ENCODE peak calls at places on chromosomes 6 and 20, in five cellular contexts. One of them, this sample, is unnamed.

GRCh38 chr6:2744206-2744771 is 6.4 kb downstream of the MYLK4 start:
- DNase-seq in Peyer's patch: no peak
- DNase-seq in skeletal muscle cell: no peak
- DNase-seq in astrocyte of the spinal cord: no peak
- DNase-seq in aorta: no peak
- DNase-seq in this sample: no peak

GRCh38 chr6:147246853-147247635 is 42.8 kb downstream of the STXBP5 start:
- DNase-seq in Peyer's patch: no peak
- DNase-seq in skeletal muscle cell: no peak
- DNase-seq in astrocyte of the spinal cord: no peak
- DNase-seq in aorta: no peak
- DNase-seq in this sample: no peak

GRCh38 chr6:98014791-98015201 is 731.8 kb upstream of the MMS22L start:
- DNase-seq in Peyer's patch: no peak
- DNase-seq in skeletal muscle cell: no peak
- DNase-seq in astrocyte of the spinal cord: no peak
- DNase-seq in aorta: no peak
- DNase-seq in this sample: no peak

GRCh38 chr6:47256361-47256760 is 53.3 kb downstream of the TNFRSF21 start:
- DNase-seq in Peyer's patch: no peak
- DNase-seq in skeletal muscle cell: no peak
- DNase-seq in astrocyte of the spinal cord: no peak
- DNase-seq in aorta: no peak
- DNase-seq in this sample: no peak

GRCh38 chr6:139364302-139364981 is 10.0 kb downstream of the CITED2 start:
- DNase-seq in Peyer's patch: no peak
- DNase-seq in skeletal muscle cell: peak; percentile 14
- DNase-seq in astrocyte of the spinal cord: peak; percentile 72
- DNase-seq in aorta: no peak
- DNase-seq in this sample: no peak

GRCh38 chr6:111644893-111645430 is 39.3 kb upstream of the TRAF3IP2 start:
- DNase-seq in Peyer's patch: no peak
- DNase-seq in skeletal muscle cell: no peak
- DNase-seq in astrocyte of the spinal cord: no peak
- DNase-seq in aorta: no peak
- DNase-seq in this sample: no peak

GRCh38 chr6:35034411-35035171 is 106.5 kb downstream of the TCP11 start:
- DNase-seq in Peyer's patch: no peak
- DNase-seq in skeletal muscle cell: no peak
- DNase-seq in astrocyte of the spinal cord: no peak
- DNase-seq in aorta: peak; percentile 85
- DNase-seq in this sample: peak; percentile 65

GRCh38 chr6:105492706-105493673 is 90.1 kb upstream of the PREP start:
- DNase-seq in Peyer's patch: no peak
- DNase-seq in skeletal muscle cell: no peak
- DNase-seq in astrocyte of the spinal cord: no peak
- DNase-seq in aorta: no peak
- DNase-seq in this sample: no peak

GRCh38 chr6:69933239-69933638 is 66.9 kb downstream of the COL19A1 start:
- DNase-seq in Peyer's patch: no peak
- DNase-seq in skeletal muscle cell: peak; percentile 48
- DNase-seq in astrocyte of the spinal cord: no peak
- DNase-seq in aorta: no peak
- DNase-seq in this sample: no peak

GRCh38 chr6:71721642-71722041 is 164.7 kb upstream of the RIMS1 start:
- DNase-seq in Peyer's patch: no peak
- DNase-seq in skeletal muscle cell: no peak
- DNase-seq in astrocyte of the spinal cord: peak; percentile 67
- DNase-seq in aorta: no peak
- DNase-seq in this sample: peak; percentile 48

GRCh38 chr6:69584536-69584912 is 212.3 kb downstream of the LMBRD1 start:
- DNase-seq in Peyer's patch: no peak
- DNase-seq in skeletal muscle cell: peak; percentile 40
- DNase-seq in astrocyte of the spinal cord: no peak
- DNase-seq in aorta: no peak
- DNase-seq in this sample: no peak

GRCh38 chr20:36629719-36630340 is 16.2 kb downstream of the SLA2 start:
- DNase-seq in Peyer's patch: peak; percentile 66
- DNase-seq in skeletal muscle cell: no peak
- DNase-seq in astrocyte of the spinal cord: no peak
- DNase-seq in aorta: no peak
- DNase-seq in this sample: no peak

GRCh38 chr6:98841589-98842488 is 7.5 kb downstream of the POU3F2 start:
- DNase-seq in Peyer's patch: no peak
- DNase-seq in skeletal muscle cell: no peak
- DNase-seq in astrocyte of the spinal cord: no peak
- DNase-seq in aorta: no peak
- DNase-seq in this sample: no peak

GRCh38 chr6:48099713-48100675 is 11.0 kb downstream of the PTCHD4 start:
- DNase-seq in Peyer's patch: no peak
- DNase-seq in skeletal muscle cell: no peak
- DNase-seq in astrocyte of the spinal cord: peak; percentile 14
- DNase-seq in aorta: no peak
- DNase-seq in this sample: no peak

GRCh38 chr6:21556968-21557721 is 36.4 kb upstream of the SOX4 start:
- DNase-seq in Peyer's patch: no peak
- DNase-seq in skeletal muscle cell: no peak
- DNase-seq in astrocyte of the spinal cord: no peak
- DNase-seq in aorta: no peak
- DNase-seq in this sample: no peak

GRCh38 chr6:89430563-89430962 is 2.4 kb upstream of the ANKRD6 start:
- DNase-seq in Peyer's patch: no peak
- DNase-seq in skeletal muscle cell: no peak
- DNase-seq in astrocyte of the spinal cord: peak; percentile 37
- DNase-seq in aorta: no peak
- DNase-seq in this sample: no peak

GRCh38 chr6:136609878-136610706 is 59.9 kb upstream of the MAP7 start:
- DNase-seq in Peyer's patch: no peak
- DNase-seq in skeletal muscle cell: peak; percentile 97
- DNase-seq in astrocyte of the spinal cord: peak; percentile 99
- DNase-seq in aorta: no peak
- DNase-seq in this sample: peak; percentile 84

GRCh38 chr20:45359069-45359405 is 3.9 kb upstream of the SYS1 start:
- DNase-seq in Peyer's patch: no peak
- DNase-seq in skeletal muscle cell: no peak
- DNase-seq in astrocyte of the spinal cord: peak; percentile 85
- DNase-seq in aorta: no peak
- DNase-seq in this sample: peak; percentile 95

GRCh38 chr20:38863024-38863851 is 57.7 kb downstream of the PPP1R16B start:
- DNase-seq in Peyer's patch: peak; percentile 81
- DNase-seq in skeletal muscle cell: no peak
- DNase-seq in astrocyte of the spinal cord: no peak
- DNase-seq in aorta: no peak
- DNase-seq in this sample: no peak

GRCh38 chr6:154509421-154510143 is 903 bp downstream of the CNKSR3 start:
- DNase-seq in Peyer's patch: no peak
- DNase-seq in skeletal muscle cell: no peak
- DNase-seq in astrocyte of the spinal cord: peak; percentile 29
- DNase-seq in aorta: peak; percentile 82
- DNase-seq in this sample: peak; percentile 29

GRCh38 chr6:9250852-9251251 is 815.5 kb upstream of the SLC35B3 start:
- DNase-seq in Peyer's patch: no peak
- DNase-seq in skeletal muscle cell: no peak
- DNase-seq in astrocyte of the spinal cord: peak; percentile 60
- DNase-seq in aorta: no peak
- DNase-seq in this sample: no peak

GRCh38 chr6:170087946-170088348 is 202.9 kb downstream of the DLL1 start:
- DNase-seq in Peyer's patch: peak; percentile 55
- DNase-seq in skeletal muscle cell: no peak
- DNase-seq in astrocyte of the spinal cord: no peak
- DNase-seq in aorta: peak; percentile 73
- DNase-seq in this sample: peak; percentile 68

GRCh38 chr6:26536571-26537159 is 1.5 kb upstream of the HMGN4 start:
- DNase-seq in Peyer's patch: peak; percentile 52
- DNase-seq in skeletal muscle cell: no peak
- DNase-seq in astrocyte of the spinal cord: peak; percentile 85
- DNase-seq in aorta: no peak
- DNase-seq in this sample: no peak

GRCh38 chr20:35302421-35303335 is 10.5 kb upstream of the FAM83C start:
- DNase-seq in Peyer's patch: no peak
- DNase-seq in skeletal muscle cell: peak; percentile 48
- DNase-seq in astrocyte of the spinal cord: peak; percentile 82
- DNase-seq in aorta: no peak
- DNase-seq in this sample: no peak

GRCh38 chr20:46694484-46694883 is 5.2 kb upstream of the TP53RK start:
- DNase-seq in Peyer's patch: no peak
- DNase-seq in skeletal muscle cell: no peak
- DNase-seq in astrocyte of the spinal cord: peak; percentile 18
- DNase-seq in aorta: no peak
- DNase-seq in this sample: no peak

GRCh38 chr6:23013776-23014175 is 444.4 kb downstream of the HDGFL1 start:
- DNase-seq in Peyer's patch: no peak
- DNase-seq in skeletal muscle cell: no peak
- DNase-seq in astrocyte of the spinal cord: peak; percentile 45
- DNase-seq in aorta: no peak
- DNase-seq in this sample: no peak

GRCh38 chr20:8043687-8044278 is 24.2 kb upstream of the TMX4 start:
- DNase-seq in Peyer's patch: no peak
- DNase-seq in skeletal muscle cell: no peak
- DNase-seq in astrocyte of the spinal cord: peak; percentile 55
- DNase-seq in aorta: no peak
- DNase-seq in this sample: no peak

GRCh38 chr6:33298773-33299236 is at the start of gene RGL2:
- DNase-seq in Peyer's patch: peak; percentile 88
- DNase-seq in skeletal muscle cell: no peak
- DNase-seq in astrocyte of the spinal cord: no peak
- DNase-seq in aorta: peak; percentile 96
- DNase-seq in this sample: peak; percentile 88

GRCh38 chr6:45619994-45620471 is 242.3 kb upstream of the SUPT3H start:
- DNase-seq in Peyer's patch: no peak
- DNase-seq in skeletal muscle cell: no peak
- DNase-seq in astrocyte of the spinal cord: peak; percentile 65
- DNase-seq in aorta: no peak
- DNase-seq in this sample: no peak

GRCh38 chr6:111837641-111838500 is 35.4 kb downstream of the FYN start:
- DNase-seq in Peyer's patch: no peak
- DNase-seq in skeletal muscle cell: no peak
- DNase-seq in astrocyte of the spinal cord: no peak
- DNase-seq in aorta: no peak
- DNase-seq in this sample: no peak

GRCh38 chr20:50308166-50308512 is 117.5 kb downstream of the CEBPB start:
- DNase-seq in Peyer's patch: no peak
- DNase-seq in skeletal muscle cell: no peak
- DNase-seq in astrocyte of the spinal cord: no peak
- DNase-seq in aorta: no peak
- DNase-seq in this sample: no peak
- H3K4me3 ChIP-seq in Peyer's patch: no peak overlapping the region
- H3K4me3 ChIP-seq in skeletal muscle cell: no peak overlapping the region
- H3K4me3 ChIP-seq in astrocyte of the spinal cord: no peak overlapping the region
- H3K4me3 ChIP-seq in aorta: no peak overlapping the region
- H3K4me3 ChIP-seq in this sample: no peak overlapping the region

GRCh38 chr6:16948376-16948775 is 153.5 kb upstream of the STMND1 start:
- DNase-seq in Peyer's patch: no peak
- DNase-seq in skeletal muscle cell: no peak
- DNase-seq in astrocyte of the spinal cord: peak; percentile 23
- DNase-seq in aorta: no peak
- DNase-seq in this sample: no peak
- H3K4me3 ChIP-seq in Peyer's patch: no peak overlapping the region
- H3K4me3 ChIP-seq in skeletal muscle cell: no peak overlapping the region
- H3K4me3 ChIP-seq in astrocyte of the spinal cord: no peak overlapping the region
- H3K4me3 ChIP-seq in aorta: no peak overlapping the region
- H3K4me3 ChIP-seq in this sample: no peak overlapping the region

GRCh38 chr6:143614270-143614669 is 63.5 kb upstream of the PHACTR2 start:
- DNase-seq in Peyer's patch: no peak
- DNase-seq in skeletal muscle cell: no peak
- DNase-seq in astrocyte of the spinal cord: no peak
- DNase-seq in aorta: no peak
- DNase-seq in this sample: no peak
- H3K4me3 ChIP-seq in Peyer's patch: no peak overlapping the region
- H3K4me3 ChIP-seq in skeletal muscle cell: no peak overlapping the region
- H3K4me3 ChIP-seq in astrocyte of the spinal cord: no peak overlapping the region
- H3K4me3 ChIP-seq in aorta: peak overlapping the region; percentile 58
- H3K4me3 ChIP-seq in this sample: peak overlapping the region; percentile 18

DNA sequence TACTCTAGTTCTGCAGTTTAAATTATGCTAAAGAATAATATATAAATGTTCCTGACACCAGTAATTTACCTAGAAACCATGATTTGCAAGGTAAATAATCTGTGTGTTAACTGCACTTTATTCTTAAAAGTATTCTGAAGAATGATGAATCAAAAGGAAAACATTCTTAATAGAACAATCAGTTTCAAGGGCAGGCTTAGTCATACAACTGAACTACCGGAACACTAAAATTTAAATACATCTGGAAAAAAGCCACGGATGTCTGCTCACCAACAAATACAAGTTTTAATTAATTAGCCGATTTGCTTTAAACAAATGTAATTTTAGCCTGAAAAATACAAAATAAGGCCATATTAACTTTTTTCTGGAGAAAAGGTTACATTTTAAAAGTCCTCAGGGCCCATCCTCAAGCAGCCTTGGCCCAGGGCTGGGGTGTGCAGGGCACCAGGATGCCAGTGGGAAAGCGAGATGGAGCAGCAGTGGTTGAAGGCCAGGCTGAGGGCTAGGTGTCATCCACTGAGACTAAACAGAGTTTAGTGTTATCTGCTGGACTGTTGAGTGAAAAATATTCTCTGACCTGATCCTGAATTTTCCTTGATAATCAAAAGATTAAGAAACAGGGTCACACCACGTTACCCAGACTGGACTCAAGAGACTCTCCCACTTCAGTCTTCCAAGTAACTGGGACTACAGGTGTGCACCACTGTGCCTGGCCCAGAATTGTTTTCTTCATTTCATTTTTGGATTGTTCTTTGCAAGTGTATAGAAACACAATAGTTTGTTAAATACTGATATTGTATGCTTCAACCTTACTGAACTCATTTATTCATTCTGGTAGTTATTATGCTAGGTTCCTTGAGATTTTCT is 88.2 kb upstream of the DST start:
- DNase-seq in Peyer's patch: no peak
- DNase-seq in skeletal muscle cell: no peak
- DNase-seq in astrocyte of the spinal cord: peak; percentile 83
- DNase-seq in aorta: no peak
- DNase-seq in this sample: no peak
- H3K4me3 ChIP-seq in Peyer's patch: no peak overlapping the region
- H3K4me3 ChIP-seq in skeletal muscle cell: no peak overlapping the region
- H3K4me3 ChIP-seq in astrocyte of the spinal cord: no peak overlapping the region
- H3K4me3 ChIP-seq in aorta: no peak overlapping the region
- H3K4me3 ChIP-seq in this sample: no peak overlapping the region

GRCh38 chr6:85676086-85676729 is 33.5 kb upstream of the SYNCRIP start:
- DNase-seq in Peyer's patch: no peak
- DNase-seq in skeletal muscle cell: no peak
- DNase-seq in astrocyte of the spinal cord: no peak
- DNase-seq in aorta: no peak
- DNase-seq in this sample: no peak

GRCh38 chr6:85677243-85677956 is 34.7 kb upstream of the SYNCRIP start:
- DNase-seq in Peyer's patch: no peak
- DNase-seq in skeletal muscle cell: no peak
- DNase-seq in astrocyte of the spinal cord: peak; percentile 37
- DNase-seq in aorta: no peak
- DNase-seq in this sample: no peak

GRCh38 chr6:85674604-85675003 is 31.9 kb upstream of the SYNCRIP start:
- DNase-seq in Peyer's patch: no peak
- DNase-seq in skeletal muscle cell: no peak
- DNase-seq in astrocyte of the spinal cord: no peak
- DNase-seq in aorta: no peak
- DNase-seq in this sample: no peak

GRCh38 chr6:85673198-85674139 is 30.8 kb upstream of the SYNCRIP start:
- DNase-seq in Peyer's patch: no peak
- DNase-seq in skeletal muscle cell: no peak
- DNase-seq in astrocyte of the spinal cord: no peak
- DNase-seq in aorta: no peak
- DNase-seq in this sample: no peak

GRCh38 chr6:85675030-85675819 is 32.5 kb upstream of the SYNCRIP start:
- DNase-seq in Peyer's patch: no peak
- DNase-seq in skeletal muscle cell: peak; percentile 32
- DNase-seq in astrocyte of the spinal cord: peak; percentile 71
- DNase-seq in aorta: no peak
- DNase-seq in this sample: no peak
- H3K4me3 ChIP-seq in Peyer's patch: no peak overlapping the region
- H3K4me3 ChIP-seq in skeletal muscle cell: peak overlapping the region; percentile 91
- H3K4me3 ChIP-seq in astrocyte of the spinal cord: peak overlapping the region; percentile 99
- H3K4me3 ChIP-seq in aorta: no peak overlapping the region
- H3K4me3 ChIP-seq in this sample: peak overlapping the region; percentile 82